ENCODE peak calls at places on chromosome 16, in four cellular contexts. M, V, K and W are unnamed samples.
A peak's percentile ranks its signal among the peaks of the same experiment; 100 is the strongest.

GRCh38 chr16:48501516-48502377 is 108.2 kb downstream of the N4BP1 start:
- DNase-seq in K (peak; percentile 25), V (no peak), M (no peak), W (no peak)

GRCh38 chr16:17334096-17334495 is 136.7 kb downstream of the XYLT1 start:
- DNase-seq in K (no peak), V (no peak), M (no peak), W (no peak)

GRCh38 chr16:70608516-70608915 is 37.8 kb upstream of the IL34 start:
- DNase-seq in M (no peak), V (no peak), K (no peak), W (no peak)

GRCh38 chr16:15897834-15898254 is 9.4 kb upstream of the CEP20 start:
- DNase-seq in K (no peak), V (no peak), M (no peak), W (no peak)

GRCh38 chr16:60458255-60458654 is 1578.0 kb downstream of the CDH8 start:
- DNase-seq in K (no peak), M (no peak), V (no peak), W (no peak)

GRCh38 chr16:55329791-55330190 is 5.8 kb downstream of the IRX6 start:
- DNase-seq in M (no peak), K (no peak), V (no peak), W (no peak)

GRCh38 chr16:15949210-15950166 is at the start of gene ABCC1:
- DNase-seq in K (peak; percentile 92), V (peak; percentile 60), M (no peak), W (peak; percentile 24)

GRCh38 chr16:71287903-71288302 is 1.3 kb downstream of the CMTR2 start:
- DNase-seq in V (no peak), K (no peak), M (no peak), W (no peak)

GRCh38 chr16:87541882-87542234 is 49.0 kb upstream of the ZCCHC14 start:
- DNase-seq in V (no peak), M (no peak), K (no peak), W (no peak)

GRCh38 chr16:85610059-85610445 is 3.1 kb upstream of the GSE1 start:
- DNase-seq in K (no peak), M (no peak), V (no peak), W (no peak)

GRCh38 chr16:79359082-79359481 is 241.5 kb downstream of the MAF start:
- DNase-seq in M (no peak), K (no peak), V (no peak), W (no peak)

GRCh38 chr16:89453662-89454321 is 36.6 kb downstream of the ANKRD11 start:
- DNase-seq in V (no peak), K (peak; percentile 40), M (no peak), W (no peak)
- TF ChIP-seq JUN in V (no peak), K (no peak), M (no peak), W (no peak)

DNA sequence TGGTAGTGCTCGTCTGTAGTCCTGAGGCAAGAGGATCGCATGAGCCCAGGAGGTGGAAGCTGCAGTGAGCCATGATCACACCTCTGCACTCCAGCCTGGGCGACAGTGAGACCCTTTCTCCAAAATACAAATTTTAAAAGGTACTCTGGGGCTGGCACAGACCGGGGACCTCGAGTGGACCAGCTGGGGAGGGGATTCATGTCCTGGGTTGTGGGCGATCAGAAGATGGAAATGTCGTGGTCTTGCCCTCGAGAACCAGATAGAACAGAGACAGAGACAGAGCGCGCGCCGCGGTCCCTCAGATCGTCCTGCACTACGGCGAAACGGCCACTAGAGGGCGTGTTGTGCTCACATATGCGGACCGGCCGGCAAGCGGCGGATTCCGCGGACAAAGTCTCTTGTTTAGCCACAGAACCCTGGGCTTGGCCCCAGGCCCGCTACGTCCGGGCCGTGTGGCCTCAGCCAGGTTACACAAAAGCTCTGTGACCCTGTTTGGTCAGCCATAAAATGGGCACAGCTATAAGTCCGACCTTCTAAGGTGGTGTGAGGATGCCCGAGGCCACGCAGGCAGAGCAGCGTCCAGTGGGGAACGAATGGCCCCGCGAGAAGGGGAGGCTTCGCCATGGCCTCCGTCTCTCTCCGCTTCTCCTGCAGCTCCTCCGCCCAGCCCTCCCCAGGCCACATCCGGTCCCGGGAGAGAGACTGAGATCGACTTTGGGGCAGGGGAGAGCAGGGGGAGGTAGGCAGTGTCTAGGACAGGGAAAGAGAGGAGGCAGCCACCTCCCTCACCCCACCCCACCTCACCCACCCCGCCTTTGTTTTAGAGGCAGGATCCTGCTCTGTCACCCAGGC is 14.6 kb upstream of the SBK1 start:
- DNase-seq in M (peak; percentile 73), K (peak; percentile 82), V (peak; percentile 73), W (peak; percentile 93)
- TF ChIP-seq ATF2 in M (no peak), K (no peak), V (peak; percentile 27), W (no peak)

GRCh38 chr16:84374160-84374489 is 5.8 kb downstream of the ATP2C2 start:
- DNase-seq in M (no peak), K (no peak), V (no peak), W (no peak)
- TF ChIP-seq JUN in M (no peak), K (no peak), V (no peak), W (no peak)

GRCh38 chr16:67388591-67388990 is 4.7 kb downstream of the TPPP3 start:
- DNase-seq in V (no peak), M (no peak), K (no peak), W (no peak)

GRCh38 chr16:67388191-67388590 is 5.1 kb downstream of the TPPP3 start:
- DNase-seq in K (no peak), V (no peak), M (no peak), W (no peak)

GRCh38 chr16:67389911-67390815 is 3.1 kb downstream of the TPPP3 start:
- DNase-seq in M (no peak), K (no peak), V (no peak), W (no peak)

GRCh38 chr16:67386861-67387455 is 6.3 kb downstream of the TPPP3 start:
- DNase-seq in K (no peak), V (no peak), M (no peak), W (no peak)

GRCh38 chr16:67387479-67388079 is 5.7 kb downstream of the TPPP3 start:
- DNase-seq in V (no peak), M (no peak), K (no peak), W (no peak)
- TF ChIP-seq ATF2 in V (no peak), M (no peak), K (no peak), W (no peak)

DNA sequence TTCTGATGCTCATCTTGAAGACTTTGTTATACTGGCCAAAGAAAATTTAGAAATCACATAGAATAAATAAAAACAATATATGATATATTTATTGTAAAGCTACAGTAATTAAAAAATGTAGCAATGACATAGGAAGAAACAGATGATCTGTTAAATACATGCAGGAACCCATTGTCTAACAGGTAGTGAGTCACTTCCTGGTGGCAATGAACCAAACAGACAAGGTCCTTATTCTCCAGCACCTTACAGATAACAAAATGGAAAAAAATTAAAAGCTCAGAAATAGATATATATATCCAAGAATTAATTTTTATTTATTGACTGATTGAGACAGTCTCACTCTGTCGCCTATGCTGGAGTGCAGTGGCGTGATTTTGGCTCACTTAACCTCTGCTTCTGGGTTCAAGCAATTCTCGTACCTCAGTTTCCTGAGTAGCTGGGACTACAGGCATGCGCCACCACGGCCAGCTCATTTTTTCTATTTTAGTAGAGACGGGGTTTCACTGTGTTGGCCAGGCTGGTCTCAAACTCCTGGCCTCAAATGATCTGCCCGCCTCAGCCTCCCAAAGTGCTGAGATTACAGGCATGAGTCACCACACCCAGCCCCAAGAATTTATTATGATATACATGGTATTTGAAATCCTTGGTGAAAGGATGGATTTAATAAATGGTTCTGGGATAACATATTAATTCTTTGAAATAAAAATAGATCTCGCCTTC is 7.5 kb downstream of the NETO2 start:
- DNase-seq in M (no peak), V (peak; percentile 13), K (no peak), W (no peak)
- TF ChIP-seq JUN in M (no peak), V (no peak), K (no peak), W (no peak)

DNA sequence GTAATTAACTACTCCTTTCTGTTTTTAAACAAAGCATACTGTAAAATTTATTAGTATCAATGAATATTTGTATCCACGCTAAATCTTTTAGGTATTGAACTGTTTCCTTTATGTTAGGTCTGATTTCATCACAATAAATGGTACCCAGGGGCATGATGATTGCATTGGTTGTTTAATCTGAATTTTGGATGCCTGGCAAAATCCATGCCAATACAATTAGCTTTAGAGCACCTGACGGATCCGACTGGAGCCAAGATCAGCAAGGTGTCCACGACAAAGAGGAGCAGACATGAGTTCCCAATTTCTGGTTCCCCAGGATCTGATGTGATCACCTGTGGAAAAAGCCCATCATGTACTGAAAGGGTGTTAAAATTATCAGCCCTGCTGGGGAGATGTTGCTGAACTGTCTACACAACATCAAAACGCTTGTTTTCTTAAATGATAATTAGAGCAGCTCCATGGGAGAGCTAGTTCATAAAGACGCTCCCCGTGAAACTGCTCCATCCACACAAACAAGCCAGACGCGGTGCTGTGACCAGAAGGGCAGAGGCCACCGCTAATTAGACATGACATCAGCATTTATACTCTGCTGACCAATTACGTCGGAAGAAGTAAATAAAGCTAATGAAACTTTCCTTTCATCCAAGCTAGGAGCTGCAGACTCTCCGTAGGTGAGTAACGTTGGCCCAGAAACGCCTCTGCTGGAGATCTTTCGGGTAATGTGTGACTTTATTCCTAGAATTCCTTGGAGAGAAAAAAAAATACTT is 151.7 kb downstream of the CPPED1 start:
- DNase-seq in K (no peak), M (no peak), V (no peak), W (no peak)
- TF ChIP-seq ATF2 in K (no peak), M (no peak), V (no peak), W (no peak)

GRCh38 chr16:3511286-3512180 is 10.7 kb downstream of the CLUAP1 start:
- DNase-seq in M (no peak), V (no peak), K (no peak), W (no peak)
- TF ChIP-seq JUN in M (no peak), V (no peak), K (no peak), W (no peak)